ENCODE peak calls at places on chromosomes 1 and 21, in six cellular contexts. B, Q, A, V, Y and N are unnamed samples.

GRCh38 chr21:31339736-31340135 is 4.3 kb downstream of the TIAM1 start:
- DNase-seq in Y (no peak), Q (no peak), B (no peak), V (no peak), A (no peak), N (no peak)

GRCh38 chr1:63663873-63664272 is 70.7 kb downstream of the PGM1 start:
- DNase-seq in A (no peak), B (no peak), V (no peak), Y (no peak), Q (no peak), N (no peak)

GRCh38 chr21:39184050-39184980 is 1.1 kb upstream of the PSMG1 start:
- DNase-seq in Q (no peak), B (peak; percentile 22), Y (no peak), A (no peak), V (no peak), N (no peak)

GRCh38 chr1:191558389-191558788 is 599.9 kb upstream of the RGS18 start:
- DNase-seq in B (no peak), Y (no peak), V (no peak), A (no peak), Q (no peak), N (no peak)

GRCh38 chr21:25568230-25568629 is 39.1 kb downstream of the MRPL39 start:
- DNase-seq in Y (peak; percentile 40), Q (no peak), A (no peak), V (peak; percentile 16), B (peak; percentile 56), N (peak; percentile 74)

GRCh38 chr1:80531182-80531581 is 1269.6 kb upstream of the ADGRL2 start:
- DNase-seq in V (no peak), Y (no peak), B (no peak), Q (no peak), A (no peak), N (no peak)

GRCh38 chr1:241590734-241591133 is 49.4 kb downstream of the CHML start:
- DNase-seq in Q (no peak), V (no peak), A (no peak), B (no peak), Y (no peak), N (no peak)

GRCh38 chr1:147821883-147822282 is 61.5 kb upstream of the GJA5 start:
- DNase-seq in V (no peak), A (no peak), Q (no peak), Y (peak; percentile 68), B (peak; percentile 7), N (no peak)

GRCh38 chr1:95308276-95308675 is 74.3 kb downstream of the RWDD3 start:
- DNase-seq in B (no peak), Y (no peak), Q (peak; percentile 8), V (no peak), A (no peak), N (no peak)

GRCh38 chr1:112793631-112794565 is 78.8 kb upstream of the PPM1J start:
- DNase-seq in Y (no peak), B (no peak), V (peak; percentile 69), Q (no peak), A (no peak), N (no peak)
- H3K4me3 ChIP-seq in Y (no peak overlapping the region), B (no peak overlapping the region), V (no peak overlapping the region), Q (no peak overlapping the region), A (no peak overlapping the region), N (no peak overlapping the region)

GRCh38 chr21:14841511-14842472 is 223.0 kb downstream of the NRIP1 start:
- DNase-seq in B (no peak), Y (no peak), V (no peak), Q (no peak), A (no peak), N (no peak)
- H3K4me3 ChIP-seq in B (no peak overlapping the region), Y (no peak overlapping the region), V (no peak overlapping the region), Q (no peak overlapping the region), A (no peak overlapping the region), N (no peak overlapping the region)

GRCh38 chr1:234927312-234927967 is 201.2 kb downstream of the TOMM20 start:
- DNase-seq in Q (no peak), B (no peak), V (no peak), Y (no peak), A (no peak), N (no peak)
- H3K4me3 ChIP-seq in Q (no peak overlapping the region), B (no peak overlapping the region), V (no peak overlapping the region), Y (no peak overlapping the region), A (peak overlapping the region; percentile 48), N (no peak overlapping the region)

GRCh38 chr1:187257476-187257875 is 428.7 kb downstream of the PLA2G4A start:
- DNase-seq in V (no peak), Y (no peak), Q (no peak), A (no peak), B (no peak), N (no peak)

DNA sequence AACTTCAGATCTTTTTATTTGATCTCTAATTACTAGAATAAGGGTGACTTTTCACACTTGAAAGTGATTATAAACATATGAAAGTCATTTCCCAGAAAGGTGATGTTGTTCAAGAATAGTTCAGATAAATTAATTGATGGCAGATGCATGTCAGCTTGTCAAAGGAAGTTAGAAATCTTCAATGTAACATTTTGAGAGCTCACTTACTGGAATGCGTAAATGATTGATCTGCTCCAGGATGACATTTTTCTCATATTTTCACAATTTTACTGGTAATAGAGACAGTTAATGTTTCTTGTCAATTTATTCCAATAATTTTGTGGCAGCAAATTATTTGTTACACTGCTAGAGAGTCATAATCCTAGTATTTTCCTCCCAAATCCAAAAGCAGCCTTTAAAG is 424.2 kb downstream of the PLA2G4A start:
- DNase-seq in A (no peak), Q (no peak), Y (no peak), V (no peak), B (no peak), N (no peak)
- H3K4me3 ChIP-seq in A (no peak overlapping the region), Q (no peak overlapping the region), Y (no peak overlapping the region), V (no peak overlapping the region), B (no peak overlapping the region), N (no peak overlapping the region)

DNA sequence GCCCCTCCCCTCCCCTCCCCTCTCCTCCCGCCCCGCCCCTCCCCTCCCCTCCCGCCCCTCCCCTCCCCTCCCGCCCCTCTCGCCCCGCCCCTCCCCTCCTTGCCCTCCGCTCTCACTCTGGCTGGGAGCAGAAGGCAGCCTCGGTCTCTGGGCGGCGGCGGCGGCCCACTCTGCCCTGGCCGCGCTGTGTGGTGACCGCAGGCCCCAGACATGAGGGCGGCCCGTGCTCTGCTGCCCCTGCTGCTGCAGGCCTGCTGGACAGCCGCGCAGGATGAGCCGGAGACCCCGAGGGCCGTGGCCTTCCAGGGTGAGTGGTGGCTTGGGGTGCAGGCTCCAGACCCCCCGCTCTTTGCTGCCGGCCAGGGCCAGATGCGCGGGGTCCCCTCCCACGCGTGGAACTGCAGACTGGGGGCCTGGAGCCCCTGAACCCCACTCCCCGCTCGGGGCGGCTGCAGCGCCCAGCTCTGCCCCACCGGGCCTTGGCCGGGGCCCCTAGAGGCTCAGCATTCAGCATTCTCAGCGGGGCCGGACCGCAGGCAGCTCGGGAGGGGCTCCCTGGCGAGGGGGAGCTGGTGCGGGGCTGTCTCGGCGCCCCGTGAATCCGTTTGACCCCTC is at the start of gene COL6A1:
- DNase-seq in Q (peak; percentile 72), B (peak; percentile 91), A (peak; percentile 32), Y (peak; percentile 78), V (peak; percentile 72), N (peak; percentile 83)
- H3K4me3 ChIP-seq in Q (peak within 1 kb of the TSS; percentile 52), B (peak within 1 kb of the TSS; percentile 97), A (peak within 1 kb of the TSS; percentile 43), Y (peak within 1 kb of the TSS; percentile 96), V (peak within 1 kb of the TSS; percentile 54), N (peak within 1 kb of the TSS; percentile 92)

DNA sequence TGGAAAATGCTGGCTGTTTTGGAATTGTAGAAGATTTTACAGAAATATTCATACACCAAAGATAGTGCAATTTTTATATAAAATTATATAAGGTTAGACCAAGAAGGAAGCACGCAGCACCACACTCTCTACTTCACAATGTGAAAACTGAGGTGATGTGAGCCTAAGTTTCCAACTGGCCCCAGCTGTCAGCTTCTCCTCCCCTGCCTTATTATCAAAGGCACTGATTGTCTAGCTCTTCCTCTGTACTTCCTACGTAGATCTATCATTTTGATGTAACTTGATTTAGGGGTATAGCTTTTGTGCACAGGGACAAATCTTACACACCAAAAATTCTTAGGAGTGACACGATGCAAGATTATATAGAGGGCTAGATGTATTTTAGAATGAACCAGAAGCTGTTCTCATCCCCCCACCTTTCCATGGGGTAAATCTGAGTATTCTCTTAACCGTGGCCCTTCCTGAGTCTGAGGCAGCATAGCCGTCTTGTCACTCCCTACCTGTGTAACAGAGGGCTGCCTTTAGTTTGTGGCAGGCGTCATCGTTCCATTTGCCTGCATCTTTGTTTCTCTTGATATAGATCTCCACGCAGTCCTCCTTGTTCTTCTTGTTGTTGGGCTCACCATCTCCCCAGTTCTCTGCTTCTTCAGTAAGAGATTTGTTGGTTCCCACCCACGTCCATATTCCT is 3.4 kb downstream of the SELL start:
- DNase-seq in V (no peak), Q (no peak), A (peak; percentile 55), Y (no peak), B (no peak), N (no peak)
- H3K4me3 ChIP-seq in V (no peak overlapping the region), Q (no peak overlapping the region), A (peak overlapping the region; percentile 55), Y (no peak overlapping the region), B (no peak overlapping the region), N (no peak overlapping the region)

DNA sequence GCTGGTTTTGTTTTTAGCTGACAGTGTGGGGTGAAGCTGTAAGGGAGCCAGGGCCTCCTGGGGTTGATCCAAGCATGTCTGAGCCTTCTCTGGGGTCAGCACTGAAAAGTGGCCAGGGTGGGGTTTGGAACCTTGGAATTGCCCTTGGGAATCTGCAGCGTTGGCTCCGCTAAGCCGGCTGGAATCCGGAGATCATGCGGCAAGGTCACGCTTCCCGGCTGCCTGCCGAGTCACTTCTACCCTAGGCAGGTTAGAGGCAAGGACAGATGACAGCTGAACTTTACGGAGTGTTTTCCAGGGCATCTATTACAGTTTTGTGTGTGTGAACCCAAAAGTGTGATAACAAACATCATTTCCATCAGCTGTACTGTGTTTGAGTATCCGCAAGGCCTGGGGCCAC is 17.1 kb downstream of the ABCG1 start:
- DNase-seq in B (no peak), Q (no peak), V (peak; percentile 62), Y (no peak), A (no peak), N (no peak)
- H3K4me3 ChIP-seq in B (no peak overlapping the region), Q (no peak overlapping the region), V (no peak overlapping the region), Y (no peak overlapping the region), A (no peak overlapping the region), N (no peak overlapping the region)

GRCh38 chr1:227567256-227567655 is 3.9 kb downstream of the ZNF678 start:
- DNase-seq in Q (no peak), V (no peak), A (no peak), B (no peak), Y (no peak), N (no peak)
- H3K4me3 ChIP-seq in Q (no peak overlapping the region), V (no peak overlapping the region), A (no peak overlapping the region), B (no peak overlapping the region), Y (no peak overlapping the region), N (no peak overlapping the region)

DNA sequence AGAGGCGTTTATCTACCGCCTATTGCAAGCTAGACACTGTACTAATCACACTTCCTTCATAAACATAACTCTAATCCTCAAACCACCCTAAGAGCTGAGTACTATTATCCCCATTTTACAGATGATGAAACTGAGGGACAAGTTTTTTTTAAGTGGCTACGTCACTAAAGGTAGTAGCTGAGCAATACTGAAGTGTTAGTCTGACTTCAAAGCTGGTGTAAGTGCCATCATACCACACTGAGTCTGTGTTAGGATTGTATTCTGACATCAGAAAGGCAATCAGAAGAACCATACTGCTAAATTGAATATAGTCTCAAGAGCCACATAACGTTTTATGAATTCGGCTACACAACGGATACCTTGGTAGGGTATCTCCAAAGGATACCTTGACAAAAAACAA is 1.8 kb downstream of the TP53BP2 start:
- DNase-seq in A (peak; percentile 40), Y (no peak), V (no peak), Q (no peak), B (no peak), N (no peak)
- H3K4me3 ChIP-seq in A (peak overlapping the region; percentile 76), Y (peak overlapping the region; percentile 70), V (no peak overlapping the region), Q (peak overlapping the region; percentile 69), B (peak overlapping the region; percentile 93), N (peak overlapping the region; percentile 93)